ENCODE peak calls at places on chromosomes 6 and 20, in four cellular contexts. E, I, T and H are unnamed samples.
A peak's percentile ranks its signal among the peaks of the same experiment; 100 is the strongest.

GRCh38 chr6:89411269-89412070 is 603 bp downstream of the RRAGD start:
- DNase-seq in E (no peak), I (peak; percentile 50), T (no peak), H (no peak)

GRCh38 chr6:25042599-25042936 is 106.8 kb upstream of the RIPOR2 start:
- DNase-seq in E (no peak), I (no peak), T (no peak), H (no peak)

GRCh38 chr6:43771858-43772570 is 2.0 kb downstream of the VEGFA start:
- DNase-seq in E (no peak), I (peak; percentile 79), T (peak; percentile 63), H (no peak)

GRCh38 chr6:5246141-5246869 is 14.4 kb downstream of the LYRM4 start:
- DNase-seq in E (no peak), I (no peak), T (no peak), H (no peak)

GRCh38 chr6:13101409-13101808 is 226.9 kb downstream of the TBC1D7 start:
- DNase-seq in E (no peak), I (no peak), T (no peak), H (no peak)

GRCh38 chr6:71091167-71091566 is 134.3 kb upstream of the B3GAT2 start:
- DNase-seq in E (no peak), I (no peak), T (no peak), H (no peak)

GRCh38 chr6:61977951-61978350 is 308.1 kb downstream of the KHDRBS2 start:
- DNase-seq in E (no peak), I (no peak), T (no peak), H (no peak)

GRCh38 chr20:22403860-22404608 is 180.3 kb downstream of the FOXA2 start:
- DNase-seq in E (no peak), I (no peak), T (no peak), H (no peak)

GRCh38 chr6:33073431-33073871 is at the start of gene HLA-DPA1:
- DNase-seq in E (no peak), I (no peak), T (no peak), H (no peak)

GRCh38 chr20:38007526-38007925 is 25.7 kb downstream of the TTI1 start:
- DNase-seq in E (no peak), I (no peak), T (no peak), H (no peak)

GRCh38 chr20:59010995-59011873 is 4.2 kb upstream of the CTSZ start:
- DNase-seq in E (peak; percentile 91), I (peak; percentile 63), T (no peak), H (no peak)

GRCh38 chr6:119138906-119139541 is 60.6 kb upstream of the FAM184A start:
- DNase-seq in E (no peak), I (no peak), T (no peak), H (no peak)

GRCh38 chr20:19408971-19409370 is 196.5 kb downstream of the SLC24A3 start:
- DNase-seq in E (no peak), I (no peak), T (no peak), H (no peak)

GRCh38 chr6:89194559-89194958 is 22.6 kb downstream of the GABRR1 start:
- DNase-seq in E (no peak), I (no peak), T (no peak), H (no peak)

GRCh38 chr6:20827798-20828197 is 293.5 kb downstream of the CDKAL1 start:
- DNase-seq in E (peak; percentile 90), I (no peak), T (no peak), H (no peak)

GRCh38 chr6:41966961-41967311 is 25.3 kb upstream of the CCND3 start:
- DNase-seq in E (peak; percentile 88), I (no peak), T (no peak), H (no peak)

GRCh38 chr6:13354331-13355042 is 26.1 kb upstream of the TBC1D7 start:
- DNase-seq in E (peak; percentile 89), I (no peak), T (no peak), H (no peak)